ENCODE peak calls at places on chromosomes 16 and 17, in nine cellular contexts. One of them, this sample, is unnamed.

GRCh38 chr17:61337247-61337812 is 62.3 kb upstream of the TBX2 start:
- DNase-seq in RWPE1: no peak
- DNase-seq in epithelial cell of esophagus: no peak
- DNase-seq in tibial nerve: no peak
- DNase-seq in osteoblast: no peak
- DNase-seq in cardiac fibroblast: peak; percentile 25
- DNase-seq in heart right ventricle: no peak
- DNase-seq in fibroblast of lung: peak; percentile 32
- DNase-seq in prostate gland: no peak
- DNase-seq in this sample: no peak

GRCh38 chr17:416293-417206 is 63.9 kb upstream of the RPH3AL start:
- DNase-seq in RWPE1: no peak
- DNase-seq in epithelial cell of esophagus: no peak
- DNase-seq in tibial nerve: no peak
- DNase-seq in osteoblast: no peak
- DNase-seq in cardiac fibroblast: no peak
- DNase-seq in heart right ventricle: no peak
- DNase-seq in fibroblast of lung: no peak
- DNase-seq in prostate gland: no peak
- DNase-seq in this sample: peak; percentile 50

GRCh38 chr16:15509593-15510520 is 75.5 kb downstream of the BMERB1 start:
- DNase-seq in RWPE1: no peak
- DNase-seq in epithelial cell of esophagus: no peak
- DNase-seq in tibial nerve: no peak
- DNase-seq in osteoblast: no peak
- DNase-seq in cardiac fibroblast: peak; percentile 21
- DNase-seq in heart right ventricle: no peak
- DNase-seq in fibroblast of lung: peak; percentile 69
- DNase-seq in prostate gland: no peak
- DNase-seq in this sample: no peak

GRCh38 chr17:79220201-79220714 is 145.6 kb downstream of the ENGASE start:
- DNase-seq in RWPE1: no peak
- DNase-seq in epithelial cell of esophagus: no peak
- DNase-seq in tibial nerve: no peak
- DNase-seq in osteoblast: peak; percentile 53
- DNase-seq in cardiac fibroblast: no peak
- DNase-seq in heart right ventricle: no peak
- DNase-seq in fibroblast of lung: no peak
- DNase-seq in prostate gland: no peak
- DNase-seq in this sample: no peak

GRCh38 chr17:30720013-30720471 is 104.5 kb downstream of the CRLF3 start:
- DNase-seq in RWPE1: no peak
- DNase-seq in epithelial cell of esophagus: no peak
- DNase-seq in tibial nerve: peak; percentile 5
- DNase-seq in osteoblast: no peak
- DNase-seq in cardiac fibroblast: no peak
- DNase-seq in heart right ventricle: no peak
- DNase-seq in fibroblast of lung: no peak
- DNase-seq in prostate gland: no peak
- DNase-seq in this sample: no peak

GRCh38 chr17:65987988-65988387 is 203.9 kb downstream of the CEP112 start:
- DNase-seq in RWPE1: peak; percentile 4
- DNase-seq in epithelial cell of esophagus: peak; percentile 67
- DNase-seq in tibial nerve: no peak
- DNase-seq in osteoblast: peak; percentile 11
- DNase-seq in cardiac fibroblast: peak; percentile 70
- DNase-seq in heart right ventricle: no peak
- DNase-seq in fibroblast of lung: peak; percentile 19
- DNase-seq in prostate gland: peak; percentile 12
- DNase-seq in this sample: no peak

GRCh38 chr16:68744744-68745280 is 7.7 kb downstream of the CDH1 start:
- DNase-seq in RWPE1: peak; percentile 74
- DNase-seq in epithelial cell of esophagus: peak; percentile 98
- DNase-seq in tibial nerve: no peak
- DNase-seq in osteoblast: peak; percentile 70
- DNase-seq in cardiac fibroblast: peak; percentile 42
- DNase-seq in heart right ventricle: no peak
- DNase-seq in fibroblast of lung: peak; percentile 30
- DNase-seq in prostate gland: peak; percentile 96
- DNase-seq in this sample: no peak

GRCh38 chr17:64728041-64728695 is 66.1 kb upstream of the SMURF2 start:
- DNase-seq in RWPE1: no peak
- DNase-seq in epithelial cell of esophagus: no peak
- DNase-seq in tibial nerve: no peak
- DNase-seq in osteoblast: peak; percentile 58
- DNase-seq in cardiac fibroblast: peak; percentile 56
- DNase-seq in heart right ventricle: no peak
- DNase-seq in fibroblast of lung: no peak
- DNase-seq in prostate gland: no peak
- DNase-seq in this sample: no peak

GRCh38 chr16:11356573-11357331 is 11.5 kb downstream of the RMI2 start:
- DNase-seq in RWPE1: no peak
- DNase-seq in epithelial cell of esophagus: peak; percentile 43
- DNase-seq in tibial nerve: peak; percentile 22
- DNase-seq in osteoblast: peak; percentile 85
- DNase-seq in cardiac fibroblast: peak; percentile 71
- DNase-seq in heart right ventricle: peak; percentile 72
- DNase-seq in fibroblast of lung: peak; percentile 43
- DNase-seq in prostate gland: no peak
- DNase-seq in this sample: peak; percentile 68

GRCh38 chr17:19456016-19456927 is 45.2 kb downstream of the RNF112 start:
- DNase-seq in RWPE1: no peak
- DNase-seq in epithelial cell of esophagus: no peak
- DNase-seq in tibial nerve: no peak
- DNase-seq in osteoblast: no peak
- DNase-seq in cardiac fibroblast: no peak
- DNase-seq in heart right ventricle: no peak
- DNase-seq in fibroblast of lung: no peak
- DNase-seq in prostate gland: no peak
- DNase-seq in this sample: no peak

DNA sequence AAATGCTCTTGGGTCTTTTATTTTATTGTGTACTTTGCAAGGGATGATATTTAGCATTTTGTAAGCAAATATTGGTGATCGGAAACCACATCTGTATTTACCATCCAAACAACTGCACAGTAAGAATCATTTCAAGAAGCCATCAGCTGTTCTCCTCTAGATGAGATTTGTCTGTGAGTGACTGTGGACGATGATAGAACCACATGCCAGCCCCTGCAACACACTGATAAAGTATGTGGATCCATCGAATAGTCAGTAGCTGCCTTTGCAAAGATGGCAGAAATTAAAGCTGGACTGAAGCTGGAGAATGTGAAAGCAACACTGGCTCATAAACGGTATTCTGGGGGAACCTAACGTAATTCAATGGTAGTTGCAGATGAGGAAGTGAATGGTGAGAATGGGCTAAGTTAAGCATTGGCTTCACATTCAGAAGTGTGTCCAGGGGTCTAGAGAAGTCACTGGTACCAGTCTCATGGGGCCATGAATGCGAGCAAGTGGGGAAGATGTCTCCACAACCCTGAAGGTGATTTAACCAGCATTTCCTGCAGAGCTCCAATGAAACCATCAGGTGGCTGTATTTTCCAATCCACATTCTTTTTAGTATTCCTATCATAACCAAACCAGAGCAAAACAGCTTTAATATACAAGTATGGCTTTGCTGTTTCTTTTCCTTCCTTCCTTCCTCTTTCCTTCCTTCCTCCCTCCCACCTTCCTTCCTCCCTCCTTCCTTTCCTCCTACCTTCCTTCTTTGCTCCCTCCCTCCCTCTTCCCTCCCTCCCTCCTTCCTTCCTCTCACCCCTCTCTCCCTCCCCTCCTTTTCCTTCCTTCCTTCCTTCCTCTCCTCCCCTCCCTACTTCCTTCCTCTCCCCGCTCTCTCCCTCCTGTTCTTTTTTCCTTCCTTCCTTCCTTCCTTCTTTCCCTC is 169.4 kb downstream of the ABCA8 start:
- DNase-seq in RWPE1: no peak
- DNase-seq in epithelial cell of esophagus: no peak
- DNase-seq in tibial nerve: no peak
- DNase-seq in osteoblast: no peak
- DNase-seq in cardiac fibroblast: no peak
- DNase-seq in heart right ventricle: no peak
- DNase-seq in fibroblast of lung: no peak
- DNase-seq in prostate gland: no peak
- DNase-seq in this sample: no peak
- TF ChIP-seq CTCF in RWPE1: no peak
- TF ChIP-seq CTCF in epithelial cell of esophagus: no peak
- TF ChIP-seq CTCF in tibial nerve: no peak
- TF ChIP-seq CTCF in osteoblast: no peak
- TF ChIP-seq CTCF in cardiac fibroblast: no peak
- TF ChIP-seq CTCF in heart right ventricle: no peak
- TF ChIP-seq CTCF in fibroblast of lung: no peak
- TF ChIP-seq CTCF in prostate gland: no peak
- TF ChIP-seq CTCF in this sample: no peak

GRCh38 chr17:4852504-4853075 is 19.4 kb downstream of the MINK1 start:
- DNase-seq in RWPE1: no peak
- DNase-seq in epithelial cell of esophagus: peak; percentile 84
- DNase-seq in tibial nerve: no peak
- DNase-seq in osteoblast: peak; percentile 93
- DNase-seq in cardiac fibroblast: peak; percentile 43
- DNase-seq in heart right ventricle: no peak
- DNase-seq in fibroblast of lung: peak; percentile 54
- DNase-seq in prostate gland: no peak
- DNase-seq in this sample: no peak
- TF ChIP-seq CTCF in RWPE1: no peak
- TF ChIP-seq CTCF in epithelial cell of esophagus: no peak
- TF ChIP-seq CTCF in tibial nerve: no peak
- TF ChIP-seq CTCF in osteoblast: no peak
- TF ChIP-seq CTCF in cardiac fibroblast: no peak
- TF ChIP-seq CTCF in heart right ventricle: no peak
- TF ChIP-seq CTCF in fibroblast of lung: no peak
- TF ChIP-seq CTCF in prostate gland: no peak
- TF ChIP-seq CTCF in this sample: no peak

DNA sequence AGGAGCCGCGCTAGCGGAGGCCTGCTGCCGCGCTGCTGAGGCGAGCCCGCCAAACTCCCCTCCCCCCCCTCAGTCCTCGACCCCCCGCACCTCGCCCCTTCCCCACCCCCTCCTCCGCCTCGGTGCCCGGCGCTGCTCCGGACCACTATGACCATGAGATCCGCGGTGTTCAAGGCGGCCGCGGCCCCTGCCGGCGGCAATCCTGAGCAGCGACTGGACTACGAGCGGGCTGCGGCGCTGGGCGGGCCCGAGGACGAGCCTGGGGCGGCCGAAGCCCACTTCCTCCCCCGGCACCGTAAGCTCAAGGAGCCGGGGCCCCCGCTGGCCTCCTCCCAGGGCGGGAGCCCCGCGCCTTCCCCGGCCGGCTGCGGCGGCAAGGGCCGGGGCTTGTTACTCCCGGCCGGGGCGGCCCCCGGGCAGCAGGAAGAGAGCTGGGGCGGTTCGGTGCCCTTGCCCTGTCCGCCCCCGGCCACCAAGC is 734 bp downstream of the MSL1 start:
- DNase-seq in RWPE1: no peak
- DNase-seq in epithelial cell of esophagus: peak; percentile 53
- DNase-seq in tibial nerve: no peak
- DNase-seq in osteoblast: peak; percentile 93
- DNase-seq in cardiac fibroblast: peak; percentile 42
- DNase-seq in heart right ventricle: peak; percentile 66
- DNase-seq in fibroblast of lung: peak; percentile 39
- DNase-seq in prostate gland: no peak
- DNase-seq in this sample: peak; percentile 69
- TF ChIP-seq CTCF in RWPE1: no peak
- TF ChIP-seq CTCF in epithelial cell of esophagus: no peak
- TF ChIP-seq CTCF in tibial nerve: peak; percentile 21
- TF ChIP-seq CTCF in osteoblast: no peak
- TF ChIP-seq CTCF in cardiac fibroblast: peak; percentile 13
- TF ChIP-seq CTCF in heart right ventricle: no peak
- TF ChIP-seq CTCF in fibroblast of lung: peak; percentile 18
- TF ChIP-seq CTCF in prostate gland: peak; percentile 2
- TF ChIP-seq CTCF in this sample: no peak

GRCh38 chr17:15231851-15232516 is 33.1 kb downstream of the PMP22 start:
- DNase-seq in RWPE1: no peak
- DNase-seq in epithelial cell of esophagus: no peak
- DNase-seq in tibial nerve: no peak
- DNase-seq in osteoblast: no peak
- DNase-seq in cardiac fibroblast: no peak
- DNase-seq in heart right ventricle: no peak
- DNase-seq in fibroblast of lung: no peak
- DNase-seq in prostate gland: no peak
- DNase-seq in this sample: no peak

GRCh38 chr17:15230866-15231265 is 34.3 kb downstream of the PMP22 start:
- DNase-seq in RWPE1: no peak
- DNase-seq in epithelial cell of esophagus: no peak
- DNase-seq in tibial nerve: no peak
- DNase-seq in osteoblast: no peak
- DNase-seq in cardiac fibroblast: no peak
- DNase-seq in heart right ventricle: no peak
- DNase-seq in fibroblast of lung: no peak
- DNase-seq in prostate gland: no peak
- DNase-seq in this sample: no peak

GRCh38 chr17:15232517-15232915 is 32.6 kb downstream of the PMP22 start:
- DNase-seq in RWPE1: no peak
- DNase-seq in epithelial cell of esophagus: peak; percentile 12
- DNase-seq in tibial nerve: no peak
- DNase-seq in osteoblast: peak; percentile 69
- DNase-seq in cardiac fibroblast: peak; percentile 8
- DNase-seq in heart right ventricle: no peak
- DNase-seq in fibroblast of lung: no peak
- DNase-seq in prostate gland: no peak
- DNase-seq in this sample: no peak

GRCh38 chr17:15233971-15234370 is 31.2 kb downstream of the PMP22 start:
- DNase-seq in RWPE1: no peak
- DNase-seq in epithelial cell of esophagus: no peak
- DNase-seq in tibial nerve: no peak
- DNase-seq in osteoblast: peak; percentile 49
- DNase-seq in cardiac fibroblast: no peak
- DNase-seq in heart right ventricle: no peak
- DNase-seq in fibroblast of lung: no peak
- DNase-seq in prostate gland: no peak
- DNase-seq in this sample: no peak

GRCh38 chr17:15233022-15233805 is 31.9 kb downstream of the PMP22 start:
- DNase-seq in RWPE1: peak; percentile 42
- DNase-seq in epithelial cell of esophagus: peak; percentile 40
- DNase-seq in tibial nerve: no peak
- DNase-seq in osteoblast: peak; percentile 86
- DNase-seq in cardiac fibroblast: peak; percentile 73
- DNase-seq in heart right ventricle: no peak
- DNase-seq in fibroblast of lung: peak; percentile 50
- DNase-seq in prostate gland: no peak
- DNase-seq in this sample: no peak
- TF ChIP-seq CTCF in RWPE1: no peak
- TF ChIP-seq CTCF in epithelial cell of esophagus: peak; percentile 8
- TF ChIP-seq CTCF in tibial nerve: peak; percentile 15
- TF ChIP-seq CTCF in osteoblast: peak; percentile 54
- TF ChIP-seq CTCF in cardiac fibroblast: peak; percentile 53
- TF ChIP-seq CTCF in heart right ventricle: no peak
- TF ChIP-seq CTCF in fibroblast of lung: peak; percentile 35
- TF ChIP-seq CTCF in prostate gland: no peak
- TF ChIP-seq CTCF in this sample: no peak

GRCh38 chr16:49382916-49383315 is 9.3 kb downstream of the C16orf78 start:
- DNase-seq in RWPE1: no peak
- DNase-seq in epithelial cell of esophagus: no peak
- DNase-seq in tibial nerve: no peak
- DNase-seq in osteoblast: no peak
- DNase-seq in cardiac fibroblast: no peak
- DNase-seq in heart right ventricle: no peak
- DNase-seq in fibroblast of lung: no peak
- DNase-seq in prostate gland: no peak
- DNase-seq in this sample: no peak
- TF ChIP-seq CTCF in RWPE1: no peak
- TF ChIP-seq CTCF in epithelial cell of esophagus: no peak
- TF ChIP-seq CTCF in tibial nerve: no peak
- TF ChIP-seq CTCF in osteoblast: no peak
- TF ChIP-seq CTCF in cardiac fibroblast: no peak
- TF ChIP-seq CTCF in heart right ventricle: no peak
- TF ChIP-seq CTCF in fibroblast of lung: no peak
- TF ChIP-seq CTCF in prostate gland: no peak
- TF ChIP-seq CTCF in this sample: peak; percentile 5

GRCh38 chr16:13902677-13903076 is 17.3 kb upstream of the ERCC4 start:
- DNase-seq in RWPE1: no peak
- DNase-seq in epithelial cell of esophagus: no peak
- DNase-seq in tibial nerve: no peak
- DNase-seq in osteoblast: no peak
- DNase-seq in cardiac fibroblast: peak; percentile 80
- DNase-seq in heart right ventricle: no peak
- DNase-seq in fibroblast of lung: peak; percentile 69
- DNase-seq in prostate gland: no peak
- DNase-seq in this sample: no peak
- TF ChIP-seq CTCF in RWPE1: no peak
- TF ChIP-seq CTCF in epithelial cell of esophagus: no peak
- TF ChIP-seq CTCF in tibial nerve: no peak
- TF ChIP-seq CTCF in osteoblast: no peak
- TF ChIP-seq CTCF in cardiac fibroblast: no peak
- TF ChIP-seq CTCF in heart right ventricle: no peak
- TF ChIP-seq CTCF in fibroblast of lung: no peak
- TF ChIP-seq CTCF in prostate gland: no peak
- TF ChIP-seq CTCF in this sample: no peak

This sample was measured in GM13976.